ENCODE peak calls at places on chromosome 21, in ten cellular contexts. M, G, C, A, Y, Z, U, W, L and H are unnamed samples. For H3K36me3, the result is how much of the 10 kb centered on the place peaks cover.

GRCh38 chr21:21216013-21216412 is 217.8 kb downstream of the NCAM2 start:
- DNase-seq in A (no peak), L (no peak), M (no peak), W (no peak), Y (no peak), G (no peak), U (no peak), C (no peak), Z (no peak), H (no peak)

GRCh38 chr21:32448803-32449594 is 36.5 kb downstream of the EVA1C start:
- DNase-seq in W (peak), C (no peak), Z (no peak), A (no peak), L (no peak), U (no peak), G (no peak), M (no peak), Y (no peak), H (no peak)

GRCh38 chr21:17539323-17539722 is 26.5 kb downstream of the CXADR start:
- DNase-seq in L (no peak), U (no peak), G (no peak), Z (no peak), A (no peak), C (no peak), W (no peak), Y (no peak), M (no peak), H (no peak)

GRCh38 chr21:29022141-29022540 is 2.3 kb upstream of the USP16 start:
- DNase-seq in U (no peak), Z (no peak), L (no peak), M (no peak), G (no peak), A (no peak), W (peak), C (no peak), Y (no peak), H (no peak)

GRCh38 chr21:15065381-15066230 is 806 bp upstream of the NRIP1 start:
- DNase-seq in U (peak), C (no peak), A (peak), G (peak), Y (peak), L (peak), W (peak), Z (peak), M (peak), H (peak)

GRCh38 chr21:18914570-18914969 is 511.0 kb upstream of the TMPRSS15 start:
- DNase-seq in M (no peak), L (no peak), Y (no peak), Z (no peak), G (no peak), U (no peak), A (no peak), W (no peak), C (no peak), H (no peak)

GRCh38 chr21:15023782-15024181 is 41.0 kb downstream of the NRIP1 start:
- DNase-seq in C (no peak), Z (no peak), G (no peak), L (no peak), A (no peak), W (peak), Y (no peak), U (no peak), M (no peak), H (no peak)

GRCh38 chr21:34343347-34344057 is 20.3 kb upstream of the KCNE2 start:
- DNase-seq in C (no peak), Z (no peak), Y (no peak), A (no peak), L (no peak), U (no peak), M (no peak), G (no peak), W (no peak), H (no peak)

GRCh38 chr21:45596704-45597318 is 46.7 kb upstream of the PCBP3 start:
- DNase-seq in G (no peak), L (peak), Z (peak), M (peak), U (peak), A (peak), C (peak), Y (peak), W (peak), H (peak)

GRCh38 chr21:45594721-45595489 is 48.6 kb upstream of the PCBP3 start:
- DNase-seq in W (no peak), U (no peak), Y (no peak), C (no peak), Z (no peak), A (no peak), L (peak), G (no peak), M (no peak), H (no peak)

GRCh38 chr21:45598109-45598508 is 45.4 kb upstream of the PCBP3 start:
- DNase-seq in L (no peak), M (peak), C (no peak), Z (no peak), W (no peak), Y (no peak), A (no peak), U (no peak), G (no peak), H (no peak)

GRCh38 chr21:45593162-45594022 is 50.1 kb upstream of the PCBP3 start:
- DNase-seq in Y (no peak), G (no peak), U (no peak), Z (no peak), C (no peak), A (no peak), L (peak), W (no peak), M (no peak), H (no peak)

GRCh38 chr21:45595574-45596295 is 47.8 kb upstream of the PCBP3 start:
- DNase-seq in W (no peak), Z (no peak), U (no peak), Y (no peak), C (no peak), M (no peak), L (peak), A (no peak), G (no peak), H (no peak)
- H3K36me3 ChIP-seq in W (under half), Z (under half), U (under half), Y (under half), C (under half), M (under half), L (under half), A (under half), G (under half), H (under half)

GRCh38 chr21:26845066-26845749 is at the start of gene ADAMTS1:
- DNase-seq in M (peak), Y (peak), C (no peak), W (peak), Z (peak), U (peak), G (peak), A (peak), L (peak), H (peak)

GRCh38 chr21:26842300-26842699 is 2.9 kb downstream of the ADAMTS1 start:
- DNase-seq in Z (no peak), Y (no peak), U (no peak), W (peak), M (no peak), G (no peak), A (no peak), C (no peak), L (no peak), H (no peak)

GRCh38 chr21:26843912-26844257 is 1.3 kb downstream of the ADAMTS1 start:
- DNase-seq in C (no peak), L (no peak), W (peak), G (no peak), U (no peak), M (no peak), Y (no peak), Z (no peak), A (no peak), H (no peak)

GRCh38 chr21:26844258-26845065 is 747 bp downstream of the ADAMTS1 start:
- DNase-seq in M (no peak), L (peak), Z (peak), C (no peak), A (peak), W (peak), Y (peak), U (no peak), G (no peak), H (peak)

GRCh38 chr21:26842976-26843911 is 2.0 kb downstream of the ADAMTS1 start:
- DNase-seq in Y (peak), A (peak), L (peak), G (peak), U (peak), M (peak), W (peak), Z (peak), C (no peak), H (peak)
- H3K36me3 ChIP-seq in Y (under half), A (under half), L (under half), G (under half), U (under half), M (under half), W (under half), Z (under half), C (under half), H (under half)

DNA sequence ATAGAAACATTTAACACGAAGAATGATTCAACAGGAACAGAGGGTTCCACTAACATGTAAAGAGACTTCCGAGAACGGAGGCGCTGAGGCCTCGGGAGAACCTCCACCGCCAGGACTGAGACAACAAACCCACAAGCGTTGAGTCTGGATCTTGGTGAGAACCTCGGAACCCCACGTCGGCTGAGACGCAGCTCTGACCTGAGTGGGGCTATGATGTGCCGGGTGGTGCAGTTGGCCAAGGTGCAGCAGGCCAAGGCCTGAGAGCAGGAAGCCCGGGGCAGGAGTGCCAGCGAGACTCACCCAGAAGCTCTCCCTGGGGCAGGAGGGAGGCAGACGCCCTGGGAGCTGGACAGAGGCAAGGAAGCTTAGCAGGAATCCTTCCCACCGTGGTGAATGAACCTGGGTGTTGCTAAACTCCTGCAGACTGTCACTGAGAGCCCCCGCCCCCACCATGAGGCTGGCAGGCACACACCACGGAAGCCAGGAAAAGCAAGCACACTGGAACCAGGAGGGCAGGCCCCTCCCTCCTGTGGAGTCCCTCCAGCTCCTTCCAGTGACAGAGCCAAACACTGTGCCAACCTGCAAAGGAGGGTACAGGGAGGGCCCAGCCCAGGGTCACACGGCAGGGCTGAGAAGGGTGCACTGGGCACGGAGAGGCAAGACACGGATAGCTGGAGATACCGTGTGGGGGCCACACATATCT is 34.8 kb downstream of the WDR4 start:
- DNase-seq in M (no peak), G (no peak), U (peak), Z (peak), C (no peak), Y (peak), L (peak), A (no peak), W (no peak), H (no peak)
- H3K36me3 ChIP-seq in M (under half), G (half or more), U (half or more), Z (half or more), C (half or more), Y (under half), L (half or more), A (half or more), W (under half), H (under half)

GRCh38 chr21:26043891-26044290 is 126.7 kb downstream of the APP start:
- DNase-seq in Y (no peak), W (no peak), L (no peak), M (no peak), Z (no peak), U (no peak), A (no peak), C (no peak), G (no peak), H (no peak)
- H3K36me3 ChIP-seq in Y (under half), W (under half), L (under half), M (under half), Z (under half), U (under half), A (under half), C (under half), G (under half), H (under half)